ENCODE peak calls at places on chromosomes 3 and 15, in four cellular contexts. One of them, this sample, is unnamed.

GRCh38 chr15:29668120-29668602 is 154.1 kb downstream of the TJP1 start:
- DNase-seq in activated CD4-positive, alpha-beta T cell treated with anti-CD3 and anti-CD28 coated beads, Interleukin-2, amount 50 U/mL, for 4 hours: no peak
- DNase-seq in mucosa of descending colon: peak
- DNase-seq in HFF-Myc: peak
- DNase-seq in this sample: peak

GRCh38 chr15:58095415-58095814 is 29.9 kb upstream of the ALDH1A2 start:
- DNase-seq in HFF-Myc: no peak
- DNase-seq in mucosa of descending colon: no peak
- DNase-seq in activated CD4-positive, alpha-beta T cell treated with anti-CD3 and anti-CD28 coated beads, Interleukin-2, amount 50 U/mL, for 4 hours: no peak
- DNase-seq in this sample: no peak

GRCh38 chr3:139839034-139839433 is 96.0 kb upstream of the CLSTN2 start:
- DNase-seq in activated CD4-positive, alpha-beta T cell treated with anti-CD3 and anti-CD28 coated beads, Interleukin-2, amount 50 U/mL, for 4 hours: no peak
- DNase-seq in mucosa of descending colon: no peak
- DNase-seq in HFF-Myc: no peak
- DNase-seq in this sample: no peak

GRCh38 chr15:65970937-65971740 is 101.8 kb downstream of the RAB11A start:
- DNase-seq in HFF-Myc: no peak
- DNase-seq in mucosa of descending colon: no peak
- DNase-seq in activated CD4-positive, alpha-beta T cell treated with anti-CD3 and anti-CD28 coated beads, Interleukin-2, amount 50 U/mL, for 4 hours: no peak
- DNase-seq in this sample: no peak

GRCh38 chr3:45992820-45993219 is 2.8 kb downstream of the FYCO1 start:
- DNase-seq in mucosa of descending colon: no peak
- DNase-seq in activated CD4-positive, alpha-beta T cell treated with anti-CD3 and anti-CD28 coated beads, Interleukin-2, amount 50 U/mL, for 4 hours: no peak
- DNase-seq in HFF-Myc: peak
- DNase-seq in this sample: no peak

GRCh38 chr3:172622916-172623700 is 87.8 kb downstream of the NCEH1 start:
- DNase-seq in activated CD4-positive, alpha-beta T cell treated with anti-CD3 and anti-CD28 coated beads, Interleukin-2, amount 50 U/mL, for 4 hours: peak
- DNase-seq in mucosa of descending colon: peak
- DNase-seq in HFF-Myc: no peak
- DNase-seq in this sample: no peak

GRCh38 chr15:86595741-86596140 is 516.1 kb downstream of the AGBL1 start:
- DNase-seq in mucosa of descending colon: no peak
- DNase-seq in HFF-Myc: no peak
- DNase-seq in activated CD4-positive, alpha-beta T cell treated with anti-CD3 and anti-CD28 coated beads, Interleukin-2, amount 50 U/mL, for 4 hours: no peak
- DNase-seq in this sample: no peak

GRCh38 chr15:67076147-67076843 is 10.9 kb downstream of the SMAD3 start:
- DNase-seq in HFF-Myc: no peak
- DNase-seq in activated CD4-positive, alpha-beta T cell treated with anti-CD3 and anti-CD28 coated beads, Interleukin-2, amount 50 U/mL, for 4 hours: peak
- DNase-seq in mucosa of descending colon: no peak
- DNase-seq in this sample: no peak

GRCh38 chr3:66297260-66297863 is 76.6 kb downstream of the SLC25A26 start:
- DNase-seq in activated CD4-positive, alpha-beta T cell treated with anti-CD3 and anti-CD28 coated beads, Interleukin-2, amount 50 U/mL, for 4 hours: no peak
- DNase-seq in HFF-Myc: no peak
- DNase-seq in mucosa of descending colon: no peak
- DNase-seq in this sample: no peak

GRCh38 chr3:41710646-41711388 is 251.1 kb downstream of the ULK4 start:
- DNase-seq in HFF-Myc: peak
- DNase-seq in mucosa of descending colon: no peak
- DNase-seq in activated CD4-positive, alpha-beta T cell treated with anti-CD3 and anti-CD28 coated beads, Interleukin-2, amount 50 U/mL, for 4 hours: no peak
- DNase-seq in this sample: peak

GRCh38 chr3:174334111-174334510 is 525.0 kb upstream of the NAALADL2 start:
- DNase-seq in mucosa of descending colon: no peak
- DNase-seq in HFF-Myc: no peak
- DNase-seq in activated CD4-positive, alpha-beta T cell treated with anti-CD3 and anti-CD28 coated beads, Interleukin-2, amount 50 U/mL, for 4 hours: no peak
- DNase-seq in this sample: no peak

GRCh38 chr3:196948442-196949365 is 6.4 kb upstream of the NCBP2 start:
- DNase-seq in HFF-Myc: no peak
- DNase-seq in mucosa of descending colon: no peak
- DNase-seq in activated CD4-positive, alpha-beta T cell treated with anti-CD3 and anti-CD28 coated beads, Interleukin-2, amount 50 U/mL, for 4 hours: no peak
- DNase-seq in this sample: no peak

GRCh38 chr3:28028554-28028953 is 212.9 kb upstream of the CMC1 start:
- DNase-seq in mucosa of descending colon: no peak
- DNase-seq in activated CD4-positive, alpha-beta T cell treated with anti-CD3 and anti-CD28 coated beads, Interleukin-2, amount 50 U/mL, for 4 hours: no peak
- DNase-seq in HFF-Myc: no peak
- DNase-seq in this sample: no peak

GRCh38 chr15:43135351-43135750 is 2.0 kb downstream of the TMEM62 start:
- DNase-seq in activated CD4-positive, alpha-beta T cell treated with anti-CD3 and anti-CD28 coated beads, Interleukin-2, amount 50 U/mL, for 4 hours: no peak
- DNase-seq in mucosa of descending colon: no peak
- DNase-seq in HFF-Myc: no peak
- DNase-seq in this sample: no peak

GRCh38 chr3:129602309-129602708 is 4.2 kb downstream of the PLXND1 start:
- DNase-seq in mucosa of descending colon: no peak
- DNase-seq in HFF-Myc: no peak
- DNase-seq in activated CD4-positive, alpha-beta T cell treated with anti-CD3 and anti-CD28 coated beads, Interleukin-2, amount 50 U/mL, for 4 hours: no peak
- DNase-seq in this sample: no peak

GRCh38 chr3:71685686-71686085 is 39.5 kb downstream of the EIF4E3 start:
- DNase-seq in HFF-Myc: no peak
- DNase-seq in mucosa of descending colon: no peak
- DNase-seq in activated CD4-positive, alpha-beta T cell treated with anti-CD3 and anti-CD28 coated beads, Interleukin-2, amount 50 U/mL, for 4 hours: no peak
- DNase-seq in this sample: no peak

GRCh38 chr3:4805662-4806061 is 173.6 kb upstream of the BHLHE40 start:
- DNase-seq in HFF-Myc: no peak
- DNase-seq in mucosa of descending colon: no peak
- DNase-seq in activated CD4-positive, alpha-beta T cell treated with anti-CD3 and anti-CD28 coated beads, Interleukin-2, amount 50 U/mL, for 4 hours: no peak
- DNase-seq in this sample: no peak

GRCh38 chr3:14516738-14517345 is 23.3 kb downstream of the GRIP2 start:
- DNase-seq in activated CD4-positive, alpha-beta T cell treated with anti-CD3 and anti-CD28 coated beads, Interleukin-2, amount 50 U/mL, for 4 hours: no peak
- DNase-seq in HFF-Myc: no peak
- DNase-seq in mucosa of descending colon: no peak
- DNase-seq in this sample: no peak

GRCh38 chr3:59927061-59927460 is 877.2 kb upstream of the CFAP20DC start:
- DNase-seq in HFF-Myc: no peak
- DNase-seq in activated CD4-positive, alpha-beta T cell treated with anti-CD3 and anti-CD28 coated beads, Interleukin-2, amount 50 U/mL, for 4 hours: no peak
- DNase-seq in mucosa of descending colon: no peak
- DNase-seq in this sample: no peak

GRCh38 chr3:66041116-66041515 is 2.4 kb upstream of the MAGI1 start:
- DNase-seq in mucosa of descending colon: no peak
- DNase-seq in HFF-Myc: no peak
- DNase-seq in activated CD4-positive, alpha-beta T cell treated with anti-CD3 and anti-CD28 coated beads, Interleukin-2, amount 50 U/mL, for 4 hours: no peak
- DNase-seq in this sample: no peak

GRCh38 chr3:111538111-111538510 is 3.9 kb upstream of the CD96 start:
- DNase-seq in activated CD4-positive, alpha-beta T cell treated with anti-CD3 and anti-CD28 coated beads, Interleukin-2, amount 50 U/mL, for 4 hours: no peak
- DNase-seq in HFF-Myc: no peak
- DNase-seq in mucosa of descending colon: no peak
- DNase-seq in this sample: no peak

GRCh38 chr3:51819709-51820406 is 40.8 kb upstream of the IQCF6 start:
- DNase-seq in HFF-Myc: no peak
- DNase-seq in mucosa of descending colon: no peak
- DNase-seq in activated CD4-positive, alpha-beta T cell treated with anti-CD3 and anti-CD28 coated beads, Interleukin-2, amount 50 U/mL, for 4 hours: no peak
- DNase-seq in this sample: no peak

GRCh38 chr3:150168694-150169093 is 198.0 kb upstream of the PFN2 start:
- DNase-seq in HFF-Myc: no peak
- DNase-seq in activated CD4-positive, alpha-beta T cell treated with anti-CD3 and anti-CD28 coated beads, Interleukin-2, amount 50 U/mL, for 4 hours: no peak
- DNase-seq in mucosa of descending colon: no peak
- DNase-seq in this sample: no peak

GRCh38 chr3:190305406-190305805 is 16.8 kb downstream of the CLDN1 start:
- DNase-seq in mucosa of descending colon: no peak
- DNase-seq in HFF-Myc: no peak
- DNase-seq in activated CD4-positive, alpha-beta T cell treated with anti-CD3 and anti-CD28 coated beads, Interleukin-2, amount 50 U/mL, for 4 hours: no peak
- DNase-seq in this sample: no peak

GRCh38 chr3:136734382-136735070 is 17.7 kb downstream of the STAG1 start:
- DNase-seq in HFF-Myc: no peak
- DNase-seq in mucosa of descending colon: no peak
- DNase-seq in activated CD4-positive, alpha-beta T cell treated with anti-CD3 and anti-CD28 coated beads, Interleukin-2, amount 50 U/mL, for 4 hours: no peak
- DNase-seq in this sample: no peak

GRCh38 chr3:129323651-129324294 is 45.1 kb downstream of the HMCES start:
- DNase-seq in HFF-Myc: no peak
- DNase-seq in mucosa of descending colon: no peak
- DNase-seq in activated CD4-positive, alpha-beta T cell treated with anti-CD3 and anti-CD28 coated beads, Interleukin-2, amount 50 U/mL, for 4 hours: no peak
- DNase-seq in this sample: no peak

GRCh38 chr3:177350051-177350565 is 152.8 kb upstream of the TBL1XR1 start:
- DNase-seq in HFF-Myc: no peak
- DNase-seq in activated CD4-positive, alpha-beta T cell treated with anti-CD3 and anti-CD28 coated beads, Interleukin-2, amount 50 U/mL, for 4 hours: no peak
- DNase-seq in mucosa of descending colon: no peak
- DNase-seq in this sample: no peak

GRCh38 chr15:51224428-51224827 is 114.0 kb downstream of the CYP19A1 start:
- DNase-seq in HFF-Myc: no peak
- DNase-seq in mucosa of descending colon: no peak
- DNase-seq in activated CD4-positive, alpha-beta T cell treated with anti-CD3 and anti-CD28 coated beads, Interleukin-2, amount 50 U/mL, for 4 hours: no peak
- DNase-seq in this sample: no peak

GRCh38 chr3:104952587-104952986 is 414.1 kb upstream of the ALCAM start:
- DNase-seq in HFF-Myc: peak
- DNase-seq in mucosa of descending colon: no peak
- DNase-seq in activated CD4-positive, alpha-beta T cell treated with anti-CD3 and anti-CD28 coated beads, Interleukin-2, amount 50 U/mL, for 4 hours: no peak
- DNase-seq in this sample: peak

GRCh38 chr15:27222479-27222878 is 251.5 kb downstream of the GABRG3 start:
- DNase-seq in activated CD4-positive, alpha-beta T cell treated with anti-CD3 and anti-CD28 coated beads, Interleukin-2, amount 50 U/mL, for 4 hours: no peak
- DNase-seq in HFF-Myc: peak
- DNase-seq in mucosa of descending colon: no peak
- DNase-seq in this sample: no peak

GRCh38 chr15:49877117-49877860 is 241.7 kb downstream of the ATP8B4 start:
- DNase-seq in activated CD4-positive, alpha-beta T cell treated with anti-CD3 and anti-CD28 coated beads, Interleukin-2, amount 50 U/mL, for 4 hours: no peak
- DNase-seq in HFF-Myc: no peak
- DNase-seq in mucosa of descending colon: no peak
- DNase-seq in this sample: no peak

GRCh38 chr3:23987376-23987775 is 42.3 kb downstream of the NR1D2 start:
- DNase-seq in activated CD4-positive, alpha-beta T cell treated with anti-CD3 and anti-CD28 coated beads, Interleukin-2, amount 50 U/mL, for 4 hours: no peak
- DNase-seq in mucosa of descending colon: no peak
- DNase-seq in HFF-Myc: no peak
- DNase-seq in this sample: no peak

GRCh38 chr3:127673191-127674098 is 693 bp downstream of the ABTB1 start:
- DNase-seq in mucosa of descending colon: peak
- DNase-seq in HFF-Myc: no peak
- DNase-seq in activated CD4-positive, alpha-beta T cell treated with anti-CD3 and anti-CD28 coated beads, Interleukin-2, amount 50 U/mL, for 4 hours: peak
- DNase-seq in this sample: no peak

GRCh38 chr15:74799255-74799842 is 13.3 kb upstream of the LMAN1L start:
- DNase-seq in activated CD4-positive, alpha-beta T cell treated with anti-CD3 and anti-CD28 coated beads, Interleukin-2, amount 50 U/mL, for 4 hours: no peak
- DNase-seq in HFF-Myc: no peak
- DNase-seq in mucosa of descending colon: no peak
- DNase-seq in this sample: no peak

This sample was measured in brain pericyte.